ENCODE peak calls at places on chromosomes 16 and 17, in eight cellular contexts. A, J, V, H, K, X, I and W are unnamed samples.

GRCh38 chr17:81885454-81885853 is 5.9 kb downstream of the ALYREF start:
- DNase-seq in A (no peak), J (no peak), V (no peak), H (no peak), K (no peak), X (no peak), I (no peak), W (no peak)

GRCh38 chr16:10100829-10101228 is 81.4 kb downstream of the GRIN2A start:
- DNase-seq in A (no peak), J (no peak), V (no peak), H (no peak), K (peak; percentile 81), X (no peak), I (no peak), W (no peak)

GRCh38 chr16:58393138-58393504 is 850 bp downstream of the GINS3 start:
- DNase-seq in A (peak; percentile 16), J (no peak), V (peak; percentile 35), H (peak; percentile 48), K (no peak), X (no peak), I (no peak), W (no peak)

GRCh38 chr17:31058958-31059357 is 35.8 kb upstream of the NF1 start:
- DNase-seq in A (no peak), J (no peak), V (no peak), H (no peak), K (peak; percentile 86), X (no peak), I (no peak), W (no peak)

GRCh38 chr17:17567631-17568030 is 23.9 kb downstream of the PEMT start:
- DNase-seq in A (no peak), J (no peak), V (peak; percentile 79), H (peak; percentile 90), K (no peak), X (no peak), I (no peak), W (peak; percentile 73)

GRCh38 chr16:55488306-55488705 is 9.3 kb downstream of the MMP2 start:
- DNase-seq in A (no peak), J (no peak), V (no peak), H (peak; percentile 61), K (no peak), X (no peak), I (no peak), W (no peak)

GRCh38 chr17:41519501-41520224 is 973 bp upstream of the KRT15 start:
- DNase-seq in A (no peak), J (no peak), V (no peak), H (peak; percentile 85), K (no peak), X (no peak), I (no peak), W (no peak)

GRCh38 chr16:80592273-80592672 is 51.5 kb downstream of the DYNLRB2 start:
- DNase-seq in A (no peak), J (no peak), V (no peak), H (no peak), K (no peak), X (no peak), I (no peak), W (no peak)

GRCh38 chr17:4966844-4967538 is 626 bp downstream of the SPAG7 start:
- DNase-seq in A (peak; percentile 98), J (peak; percentile 100), V (peak; percentile 99), H (peak; percentile 97), K (peak; percentile 100), X (peak; percentile 99), I (peak; percentile 100), W (peak; percentile 100)

GRCh38 chr16:89104303-89104702 is 10.7 kb downstream of the ACSF3 start:
- DNase-seq in A (no peak), J (no peak), V (no peak), H (no peak), K (no peak), X (no peak), I (no peak), W (no peak)

GRCh38 chr17:56833023-56833811 is 503 bp downstream of the C17orf67 start:
- DNase-seq in A (peak; percentile 67), J (no peak), V (peak; percentile 54), H (peak; percentile 54), K (peak; percentile 65), X (no peak), I (peak; percentile 80), W (peak; percentile 57)

GRCh38 chr17:75959046-75959838 is 18.4 kb upstream of the FBF1 start:
- DNase-seq in A (no peak), J (no peak), V (no peak), H (no peak), K (no peak), X (no peak), I (no peak), W (no peak)

GRCh38 chr16:89194340-89195311 is 5.7 kb downstream of the SLC22A31 start:
- DNase-seq in A (no peak), J (no peak), V (no peak), H (no peak), K (no peak), X (no peak), I (no peak), W (no peak)

GRCh38 chr16:57544129-57544653 is 1.7 kb downstream of the ADGRG5 start:
- DNase-seq in A (no peak), J (no peak), V (no peak), H (no peak), K (peak; percentile 99), X (no peak), I (no peak), W (no peak)

GRCh38 chr16:49346459-49346858 is 27.1 kb upstream of the C16orf78 start:
- DNase-seq in A (no peak), J (no peak), V (no peak), H (no peak), K (no peak), X (no peak), I (no peak), W (no peak)

GRCh38 chr17:72151565-72152391 is 31.0 kb downstream of the SOX9 start:
- DNase-seq in A (peak; percentile 82), J (peak; percentile 35), V (peak; percentile 64), H (peak; percentile 65), K (no peak), X (no peak), I (peak; percentile 13), W (peak; percentile 56)

GRCh38 chr17:28675980-28676379 is 14.0 kb downstream of the SUPT6H start:
- DNase-seq in A (no peak), J (no peak), V (no peak), H (no peak), K (no peak), X (no peak), I (no peak), W (no peak)

GRCh38 chr16:81600275-81600674 is 155.7 kb downstream of the CMIP start:
- DNase-seq in A (peak; percentile 67), J (no peak), V (peak; percentile 79), H (peak; percentile 59), K (no peak), X (no peak), I (peak; percentile 37), W (peak; percentile 88)

GRCh38 chr16:27471661-27472060 is 69.7 kb downstream of the IL21R start:
- DNase-seq in A (no peak), J (no peak), V (no peak), H (no peak), K (peak; percentile 11), X (no peak), I (no peak), W (no peak)

GRCh38 chr16:31388535-31388934 is 4.6 kb upstream of the ITGAD start:
- DNase-seq in A (no peak), J (no peak), V (no peak), H (no peak), K (no peak), X (no peak), I (no peak), W (no peak)

GRCh38 chr17:46994993-46995392 is 15.9 kb upstream of the RPRML start:
- DNase-seq in A (no peak), J (no peak), V (no peak), H (no peak), K (no peak), X (no peak), I (no peak), W (no peak)

GRCh38 chr17:50593321-50593720 is 32.8 kb downstream of the CACNA1G start:
- DNase-seq in A (no peak), J (no peak), V (no peak), H (no peak), K (no peak), X (no peak), I (no peak), W (no peak)

GRCh38 chr17:79023886-79024771 is at the start of gene C1QTNF1:
- DNase-seq in A (peak; percentile 61), J (no peak), V (peak; percentile 62), H (peak; percentile 62), K (no peak), X (no peak), I (peak; percentile 64), W (peak; percentile 52)

GRCh38 chr16:995087-995486 is 13.5 kb downstream of the SOX8 start:
- DNase-seq in A (no peak), J (no peak), V (peak; percentile 24), H (no peak), K (no peak), X (no peak), I (no peak), W (peak; percentile 49)